ENCODE peak calls at places on chromosomes 4 and X, in seven cellular contexts. H, M, G, J, B, X and O are unnamed samples.

GRCh38 chr4:37995981-37996770 is 36.0 kb downstream of the PTTG2 start:
- DNase-seq in H (no peak), M (no peak), G (no peak), J (peak; percentile 61), B (no peak), X (no peak), O (no peak)

GRCh38 chrX:38484607-38485498 is 76.5 kb upstream of the TSPAN7 start:
- DNase-seq in H (peak; percentile 40), M (peak; percentile 42), G (no peak), J (no peak), B (no peak), X (no peak), O (no peak)

GRCh38 chrX:32873786-32874185 is 337.6 kb downstream of the DMD start:
- DNase-seq in H (no peak), M (no peak), G (no peak), J (no peak), B (no peak), X (no peak), O (no peak)

GRCh38 chrX:21947671-21948070 is 7.2 kb downstream of the SMS start:
- DNase-seq in H (no peak), M (no peak), G (no peak), J (no peak), B (no peak), X (no peak), O (no peak)

GRCh38 chr4:19936471-19936870 is 315.2 kb upstream of the SLIT2 start:
- DNase-seq in H (no peak), M (no peak), G (peak; percentile 72), J (no peak), B (no peak), X (peak; percentile 88), O (no peak)

GRCh38 chr4:176794651-176795050 is 1.9 kb upstream of the VEGFC start:
- DNase-seq in H (no peak), M (no peak), G (no peak), J (no peak), B (no peak), X (no peak), O (no peak)

GRCh38 chrX:150465856-150466775 is 102.3 kb upstream of the MTM1 start:
- DNase-seq in H (no peak), M (no peak), G (no peak), J (no peak), B (no peak), X (no peak), O (no peak)

GRCh38 chrX:42247241-42247640 is 323.9 kb upstream of the CASK start:
- DNase-seq in H (no peak), M (no peak), G (peak; percentile 85), J (no peak), B (no peak), X (peak; percentile 8), O (no peak)

GRCh38 chr4:29970626-29971025 is 749.5 kb upstream of the PCDH7 start:
- DNase-seq in H (no peak), M (no peak), G (no peak), J (no peak), B (no peak), X (no peak), O (no peak)

GRCh38 chr4:153222790-153223417 is 18.7 kb downstream of the TRIM2 start:
- DNase-seq in H (peak; percentile 78), M (peak; percentile 85), G (peak; percentile 53), J (peak; percentile 74), B (peak; percentile 89), X (peak; percentile 41), O (peak; percentile 39)

GRCh38 chr4:82948647-82949204 is 48.2 kb downstream of the THAP9 start:
- DNase-seq in H (no peak), M (no peak), G (peak; percentile 39), J (no peak), B (no peak), X (peak; percentile 52), O (no peak)

GRCh38 chr4:111406036-111406435 is 739.2 kb upstream of the FAM241A start:
- DNase-seq in H (no peak), M (no peak), G (no peak), J (no peak), B (no peak), X (no peak), O (no peak)

GRCh38 chrX:29691044-29691443 is 524.3 kb upstream of the MAGEB2 start:
- DNase-seq in H (no peak), M (no peak), G (no peak), J (no peak), B (no peak), X (no peak), O (no peak)

GRCh38 chr4:3849140-3849539 is 83.0 kb downstream of the ADRA2C start:
- DNase-seq in H (no peak), M (no peak), G (no peak), J (no peak), B (no peak), X (no peak), O (no peak)

GRCh38 chr4:40838742-40839141 is 89.0 kb downstream of the NSUN7 start:
- DNase-seq in H (no peak), M (no peak), G (no peak), J (no peak), B (no peak), X (peak; percentile 6), O (no peak)
- TF ChIP-seq CTCF in H (no peak), M (no peak), G (no peak), J (no peak), B (no peak), X (peak; percentile 1), O (no peak)

GRCh38 chr4:1029536-1029935 is 18.1 kb downstream of the FGFRL1 start:
- DNase-seq in H (no peak), M (no peak), G (no peak), J (no peak), B (no peak), X (no peak), O (no peak)

GRCh38 chr4:1027916-1028240 is 16.5 kb downstream of the FGFRL1 start:
- DNase-seq in H (no peak), M (no peak), G (no peak), J (no peak), B (no peak), X (no peak), O (no peak)

GRCh38 chr4:1027219-1027915 is 15.9 kb downstream of the FGFRL1 start:
- DNase-seq in H (no peak), M (no peak), G (no peak), J (no peak), B (no peak), X (no peak), O (no peak)

GRCh38 chr4:1029957-1030520 is 18.6 kb downstream of the FGFRL1 start:
- DNase-seq in H (no peak), M (no peak), G (no peak), J (no peak), B (no peak), X (no peak), O (no peak)

GRCh38 chr4:1028574-1029220 is 17.3 kb downstream of the FGFRL1 start:
- DNase-seq in H (no peak), M (no peak), G (no peak), J (no peak), B (no peak), X (no peak), O (no peak)
- H3K36me3 ChIP-seq in H (no peaks in the 10 kb centered on the region), M (peaks cover 9% of the 10 kb centered on the region), G (no peaks in the 10 kb centered on the region), J (no peaks in the 10 kb centered on the region), B (peaks cover 8% of the 10 kb centered on the region), X (peaks cover 20% of the 10 kb centered on the region), O (no peaks in the 10 kb centered on the region)

GRCh38 chr4:26267087-26267486 is 53.7 kb upstream of the RBPJ start:
- DNase-seq in H (no peak), M (no peak), G (peak; percentile 51), J (peak; percentile 40), B (no peak), X (peak; percentile 53), O (peak; percentile 26)

GRCh38 chr4:26261400-26261799 is 59.4 kb upstream of the RBPJ start:
- DNase-seq in H (no peak), M (no peak), G (no peak), J (no peak), B (no peak), X (no peak), O (no peak)

GRCh38 chr4:26263165-26263564 is 57.6 kb upstream of the RBPJ start:
- DNase-seq in H (no peak), M (no peak), G (no peak), J (no peak), B (no peak), X (no peak), O (no peak)

GRCh38 chr4:26260571-26260970 is 60.2 kb upstream of the RBPJ start:
- DNase-seq in H (no peak), M (no peak), G (no peak), J (no peak), B (no peak), X (no peak), O (no peak)

DNA sequence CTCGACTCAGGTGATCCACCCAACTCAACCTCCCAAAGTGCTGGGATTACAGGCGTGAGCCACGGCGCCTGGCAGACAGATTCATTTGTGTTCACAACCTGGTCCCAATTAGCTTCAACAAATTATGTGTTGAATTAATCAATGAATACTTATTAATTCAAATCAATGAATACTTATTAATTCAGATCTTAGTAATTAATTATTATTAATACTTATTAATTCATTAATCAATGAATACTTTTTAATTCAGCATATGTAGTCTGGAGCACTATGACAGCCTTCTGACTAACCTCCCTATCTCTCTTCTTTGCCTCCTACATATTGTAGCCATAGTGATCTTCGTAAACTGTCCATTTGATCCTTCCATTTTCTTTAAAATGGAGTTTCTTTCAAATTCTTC is 56.7 kb upstream of the RBPJ start:
- DNase-seq in H (no peak), M (no peak), G (no peak), J (no peak), B (no peak), X (no peak), O (no peak)
- H3K4me1 ChIP-seq in H (peaks cover 3% of the 10 kb centered on the region), M (no peaks in the 10 kb centered on the region), G (no peaks in the 10 kb centered on the region), J (no peaks in the 10 kb centered on the region), B (no peaks in the 10 kb centered on the region), X (no peaks in the 10 kb centered on the region), O (no peaks in the 10 kb centered on the region)

GRCh38 chr4:140222175-140222574 is 68.2 kb upstream of the MAML3 start:
- DNase-seq in H (no peak), M (no peak), G (peak; percentile 21), J (no peak), B (no peak), X (peak; percentile 67), O (no peak)

GRCh38 chr4:140223056-140223810 is 69.2 kb upstream of the MAML3 start:
- DNase-seq in H (no peak), M (no peak), G (peak; percentile 33), J (no peak), B (no peak), X (peak; percentile 81), O (no peak)

GRCh38 chr4:140219567-140219966 is 65.6 kb upstream of the MAML3 start:
- DNase-seq in H (no peak), M (no peak), G (no peak), J (no peak), B (no peak), X (no peak), O (no peak)

DNA sequence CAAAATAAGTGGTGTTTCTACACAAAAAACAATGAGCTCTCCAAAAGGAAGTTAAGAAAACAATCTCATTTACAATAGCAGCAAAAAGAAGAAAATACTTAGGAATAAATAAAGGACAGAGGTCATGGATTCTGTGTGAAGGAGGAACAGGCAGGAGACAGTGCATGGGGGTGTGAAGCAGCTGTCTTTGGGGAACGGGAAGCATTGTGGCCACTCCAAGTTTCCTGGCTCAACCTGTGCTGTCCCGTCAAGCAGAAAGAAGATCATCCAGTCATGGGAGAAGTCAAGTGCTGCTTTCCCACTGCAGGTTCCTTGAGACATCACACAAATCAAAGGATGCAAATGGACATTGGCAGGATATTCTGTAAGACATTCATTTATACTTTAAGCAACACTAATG is 66.1 kb upstream of the MAML3 start:
- DNase-seq in H (no peak), M (no peak), G (no peak), J (no peak), B (no peak), X (no peak), O (no peak)
- TF ChIP-seq CTCF in H (no peak), M (no peak), G (no peak), J (no peak), B (no peak), X (no peak), O (no peak)